ENCODE peak calls at places on chromosomes 4 and X, in five cellular contexts. G, S, L, M and T are unnamed samples.

GRCh38 chrX:40087574-40088298 is 10.0 kb downstream of the BCOR start:
- DNase-seq in G (peak), S (no peak), L (no peak), M (no peak), T (no peak)

GRCh38 chr4:170386511-170386910 is 296.8 kb upstream of the AADAT start:
- DNase-seq in G (no peak), S (no peak), L (no peak), M (no peak), T (no peak)

GRCh38 chr4:183960021-183960420 is 54.9 kb downstream of the STOX2 start:
- DNase-seq in G (peak), S (no peak), L (no peak), M (peak), T (peak)

GRCh38 chr4:118753096-118753495 is 67.9 kb downstream of the METTL14 start:
- DNase-seq in G (no peak), S (no peak), L (no peak), M (no peak), T (no peak)

GRCh38 chrX:79081895-79082512 is 62.5 kb upstream of the GPR174 start:
- DNase-seq in G (peak), S (peak), L (no peak), M (peak), T (peak)

GRCh38 chr4:142218726-142219125 is 582.3 kb downstream of the IL15 start:
- DNase-seq in G (no peak), S (no peak), L (no peak), M (no peak), T (no peak)

GRCh38 chrX:102063445-102064074 is 61.9 kb upstream of the TCEAL2 start:
- DNase-seq in G (no peak), S (no peak), L (no peak), M (no peak), T (no peak)

GRCh38 chr4:115121351-115122043 is 8.1 kb upstream of the NDST4 start:
- DNase-seq in G (no peak), S (no peak), L (no peak), M (no peak), T (no peak)

GRCh38 chrX:136794080-136794479 is 13.3 kb upstream of the ARHGEF6 start:
- DNase-seq in G (no peak), S (no peak), L (no peak), M (no peak), T (no peak)

GRCh38 chr4:2803624-2804448 is 11.0 kb downstream of the SH3BP2 start:
- DNase-seq in G (no peak), S (no peak), L (no peak), M (peak), T (no peak)

GRCh38 chr4:166091914-166092510 is 219.0 kb downstream of the TLL1 start:
- DNase-seq in G (peak), S (no peak), L (peak), M (peak), T (peak)

GRCh38 chr4:39353478-39354177 is 12.5 kb downstream of the RFC1 start:
- DNase-seq in G (peak), S (peak), L (no peak), M (no peak), T (peak)

GRCh38 chrX:11321986-11322385 is 28.8 kb downstream of the AMELX start:
- DNase-seq in G (no peak), S (no peak), L (no peak), M (no peak), T (no peak)

GRCh38 chrX:121802881-121803412 is 755.5 kb downstream of the GLUD2 start:
- DNase-seq in G (no peak), S (no peak), L (no peak), M (no peak), T (no peak)

GRCh38 chr4:159229164-159229563 is 126.3 kb downstream of the RAPGEF2 start:
- DNase-seq in G (no peak), S (no peak), L (peak), M (no peak), T (peak)

GRCh38 chr4:110751991-110752390 is 129.1 kb upstream of the PITX2 start:
- DNase-seq in G (no peak), S (no peak), L (no peak), M (no peak), T (no peak)

DNA sequence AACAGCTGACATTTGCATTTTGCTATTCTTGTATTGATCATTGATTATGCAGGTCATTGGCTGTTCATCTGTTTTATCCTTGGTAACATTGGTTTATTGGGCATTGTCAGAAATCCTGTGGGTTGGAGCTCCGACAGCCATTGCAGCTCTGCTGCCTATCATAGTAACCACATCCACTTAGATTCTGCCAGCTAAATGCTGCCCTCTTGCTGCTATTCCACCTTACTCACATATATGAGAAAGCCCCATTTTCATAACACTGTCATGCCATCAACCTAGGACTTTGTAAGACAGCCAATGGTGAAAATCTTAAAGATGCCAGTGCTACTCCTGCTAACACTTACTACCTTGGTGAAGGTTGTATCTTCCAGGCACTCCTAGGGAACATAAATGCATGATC is 187.3 kb upstream of the CXCL13 start:
- DNase-seq in G (peak), S (no peak), L (no peak), M (no peak), T (no peak)
- TF ChIP-seq RAD21 in G (peak), S (no peak), L (no peak), M (no peak), T (peak)

GRCh38 chr4:26482508-26483462 is 7.5 kb downstream of the CCKAR start:
- DNase-seq in G (no peak), S (no peak), L (no peak), M (no peak), T (no peak)

GRCh38 chr4:26484538-26484937 is 5.7 kb downstream of the CCKAR start:
- DNase-seq in G (no peak), S (no peak), L (no peak), M (no peak), T (no peak)

GRCh38 chr4:26489101-26489669 is 1.1 kb downstream of the CCKAR start:
- DNase-seq in G (no peak), S (no peak), L (no peak), M (no peak), T (no peak)

GRCh38 chr4:26485684-26486083 is 4.6 kb downstream of the CCKAR start:
- DNase-seq in G (no peak), S (no peak), L (no peak), M (no peak), T (no peak)

DNA sequence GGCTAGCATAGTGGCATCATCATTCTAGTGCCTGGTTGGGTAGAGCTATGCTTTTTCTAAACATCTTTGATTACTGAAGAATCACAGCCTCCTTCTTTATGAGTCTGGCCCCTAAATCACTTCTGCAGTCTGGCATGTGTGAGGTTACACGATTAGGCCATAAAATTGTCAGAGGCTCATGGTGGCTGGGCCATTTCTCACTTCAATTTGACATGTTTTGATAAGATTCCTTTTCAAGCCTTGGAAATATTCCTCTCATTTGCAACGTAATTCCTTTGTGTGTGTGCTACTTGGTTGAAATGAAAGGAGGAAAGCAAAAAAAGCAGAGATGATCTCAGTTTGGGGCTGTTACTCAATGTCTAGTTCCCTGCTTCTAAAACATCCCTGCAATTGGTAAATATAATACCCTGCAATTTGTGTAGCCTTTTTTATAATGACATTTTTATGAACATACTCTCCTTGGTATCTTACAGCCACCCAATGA is 6.2 kb downstream of the CCKAR start:
- DNase-seq in G (no peak), S (no peak), L (no peak), M (no peak), T (no peak)
- TF ChIP-seq SMC3 in G (no peak), S (no peak), L (no peak), M (no peak), T (no peak)

DNA sequence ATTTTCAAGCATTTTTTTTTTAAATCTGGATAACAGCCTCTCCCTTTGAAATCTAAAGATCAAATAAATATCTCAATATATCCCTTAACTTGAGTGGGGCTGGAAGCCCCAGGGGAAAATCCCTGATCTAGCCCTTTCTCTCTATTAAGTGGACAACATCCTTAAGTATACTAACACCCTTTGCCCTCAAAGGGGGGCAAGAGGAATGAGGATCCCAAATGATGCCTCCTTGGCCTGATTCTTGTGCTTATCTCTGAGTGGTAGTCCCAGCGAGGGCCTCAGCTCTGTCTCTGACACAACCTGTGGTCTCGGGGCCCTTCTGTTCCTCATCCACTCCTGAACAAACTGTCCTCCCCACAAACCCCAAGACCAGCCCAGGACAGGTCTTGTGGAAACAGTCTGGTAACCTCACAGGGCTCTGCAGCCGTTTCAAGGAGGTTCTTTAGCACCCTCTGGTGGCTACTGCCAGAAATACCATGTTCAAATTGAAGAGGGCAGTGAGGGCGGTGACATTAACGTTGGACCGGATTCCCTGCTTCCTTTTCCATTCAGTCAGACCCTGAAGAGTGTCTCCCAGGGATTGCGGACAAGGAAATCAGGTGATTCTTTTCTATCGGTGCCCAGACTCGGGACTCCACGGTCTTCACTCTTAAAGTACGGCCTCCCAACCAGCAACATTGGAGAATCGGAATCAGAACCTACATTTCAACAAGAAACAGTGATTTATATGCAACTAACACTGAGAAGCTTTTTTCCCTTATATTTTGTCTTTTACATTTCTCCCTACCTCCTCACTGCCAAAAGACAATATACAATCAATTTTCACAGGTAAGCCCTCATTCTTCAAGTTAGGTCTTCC is 13.0 kb downstream of the CXCL13 start:
- DNase-seq in G (peak), S (no peak), L (peak), M (peak), T (peak)
- TF ChIP-seq CHD2 in G (no peak), S (no peak), L (no peak), M (no peak), T (no peak)

DNA sequence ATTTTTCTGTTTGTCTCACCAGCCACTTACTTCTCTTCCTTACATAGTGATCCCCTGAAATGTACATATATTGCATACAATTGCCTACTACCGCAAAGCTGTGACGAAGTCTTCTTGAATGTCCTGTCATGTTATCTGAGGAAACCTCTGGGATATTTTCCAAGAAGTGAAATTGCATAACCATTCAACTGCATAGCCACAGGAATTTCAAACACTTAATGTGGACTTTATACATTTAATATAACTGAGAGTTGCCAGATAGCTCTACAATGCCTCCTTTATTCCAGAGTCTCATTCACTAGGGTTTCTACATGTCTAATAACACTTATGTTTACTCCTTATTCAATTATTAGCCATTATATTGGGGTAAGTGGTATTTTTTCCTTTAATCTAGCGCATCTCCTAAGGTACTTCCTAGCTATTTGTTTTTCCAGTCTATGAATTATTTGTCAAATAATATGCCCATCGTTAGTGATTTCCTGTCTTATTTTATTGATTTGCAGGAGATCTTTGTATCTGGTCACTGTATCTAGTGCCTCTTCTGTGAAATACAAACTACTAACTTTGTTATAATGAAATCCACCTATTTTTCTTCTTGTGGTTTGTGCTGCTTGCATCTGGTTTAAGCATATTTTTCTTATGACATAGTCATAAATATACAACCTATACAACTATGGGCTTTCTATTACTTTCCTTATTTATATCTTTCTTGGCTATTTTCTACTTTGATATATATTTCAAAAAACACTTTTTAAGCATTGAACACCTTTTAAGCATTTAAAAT is 69.2 kb upstream of the GRID2 start:
- DNase-seq in G (no peak), S (no peak), L (peak), M (no peak), T (peak)
- TF ChIP-seq RAD21 in G (no peak), S (no peak), L (no peak), M (no peak), T (no peak)

GRCh38 chr4:122313001-122313400 is 65.8 kb upstream of the ADAD1 start:
- DNase-seq in G (no peak), S (no peak), L (no peak), M (no peak), T (no peak)

GRCh38 chr4:122305853-122306252 is 73.0 kb upstream of the ADAD1 start:
- DNase-seq in G (no peak), S (no peak), L (no peak), M (no peak), T (no peak)

DNA sequence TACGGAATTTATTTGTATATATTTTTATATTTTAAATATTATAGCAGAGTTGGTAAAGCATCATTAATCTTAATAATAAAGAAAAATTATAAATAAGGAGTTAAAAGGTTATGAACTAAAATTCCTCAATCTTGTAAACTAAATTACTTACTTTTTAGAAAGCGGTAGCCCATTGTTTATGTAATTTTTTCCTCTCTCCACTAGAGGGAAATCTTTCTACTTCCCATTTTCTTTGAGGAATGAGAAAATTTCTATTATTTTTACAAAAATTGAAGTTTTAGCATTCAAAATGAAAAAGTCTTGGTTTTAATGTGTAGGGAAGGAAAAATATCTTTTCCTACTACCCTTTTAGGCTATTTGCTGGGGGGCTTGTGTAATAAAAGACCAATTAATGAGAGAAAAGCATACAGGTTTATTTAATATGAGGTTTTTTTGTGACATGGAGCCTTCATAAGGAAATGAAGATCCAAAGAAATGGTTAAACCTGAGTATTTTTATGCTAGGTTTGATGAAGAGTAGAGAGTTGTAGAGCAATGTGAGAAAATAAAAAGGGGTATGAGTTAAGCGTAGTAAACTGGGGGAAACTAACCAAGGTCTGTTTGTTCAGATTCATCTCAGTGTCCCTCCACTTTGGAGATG is 68.7 kb upstream of the ADAD1 start:
- DNase-seq in G (no peak), S (no peak), L (peak), M (peak), T (peak)
- TF ChIP-seq SMC3 in G (no peak), S (peak), L (no peak), M (no peak), T (peak)

GRCh38 chr4:74055498-74055897 is 17.0 kb upstream of the CXCL3 start:
- DNase-seq in G (no peak), S (no peak), L (no peak), M (no peak), T (no peak)

GRCh38 chr4:74055096-74055495 is 16.6 kb upstream of the CXCL3 start:
- DNase-seq in G (no peak), S (no peak), L (no peak), M (no peak), T (no peak)

GRCh38 chr4:74056858-74057562 is 18.5 kb upstream of the CXCL3 start:
- DNase-seq in G (no peak), S (no peak), L (no peak), M (peak), T (peak)

GRCh38 chr4:74057588-74057987 is 19.1 kb upstream of the CXCL3 start:
- DNase-seq in G (no peak), S (no peak), L (no peak), M (no peak), T (no peak)

DNA sequence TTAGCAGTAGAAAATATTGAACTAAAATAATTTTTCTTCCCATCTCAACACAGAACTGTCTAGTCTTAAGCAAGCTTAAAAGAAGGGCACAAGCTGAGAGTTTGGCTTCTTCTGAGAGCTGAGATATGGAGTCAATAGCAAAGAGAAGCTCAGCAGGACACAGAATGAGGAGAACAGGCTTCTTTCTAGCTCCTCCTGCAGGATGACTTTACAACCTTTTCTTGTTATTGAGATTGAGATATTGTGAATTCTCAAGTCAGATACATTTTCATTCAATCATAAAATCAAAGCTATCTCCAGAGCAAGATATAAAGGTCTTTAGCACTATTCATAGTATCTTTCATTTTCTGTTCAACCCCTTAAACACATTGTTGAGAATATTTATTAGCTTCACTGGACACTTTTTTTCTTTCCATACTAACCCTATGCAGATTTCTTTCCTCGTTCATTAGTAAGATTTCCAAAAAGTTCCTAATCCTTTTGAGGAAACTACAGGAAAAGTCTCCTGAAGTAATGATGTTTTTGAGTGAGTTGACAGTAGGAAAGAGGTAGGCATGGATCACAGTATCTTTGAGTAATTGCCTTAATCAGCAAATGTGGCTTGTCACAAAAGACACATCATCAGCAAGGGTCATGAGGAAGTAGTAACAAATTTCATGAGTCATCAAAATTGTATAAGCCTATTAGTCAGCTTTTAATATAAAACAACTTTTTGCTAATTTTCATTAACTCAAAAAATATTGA is 17.8 kb upstream of the CXCL3 start:
- DNase-seq in G (no peak), S (no peak), L (no peak), M (peak), T (peak)
- TF ChIP-seq CHD2 in G (no peak), S (no peak), L (no peak), M (no peak), T (no peak)

GRCh38 chr4:73870260-73870659 is 1.1 kb downstream of the CXCL1 start:
- DNase-seq in G (no peak), S (no peak), L (no peak), M (no peak), T (peak)
- TF ChIP-seq RAD21 in G (no peak), S (no peak), L (no peak), M (no peak), T (no peak)

GRCh38 chrX:9510366-9510765 is 45.5 kb downstream of the TBL1X start:
- DNase-seq in G (no peak), S (no peak), L (no peak), M (no peak), T (no peak)
- TF ChIP-seq SMC3 in G (no peak), S (no peak), L (no peak), M (no peak), T (no peak)